ENCODE peak calls at places on chromosomes 2 and 18, in six cellular contexts. Y, W, A, X, M and S are unnamed samples.

GRCh38 chr2:127067620-127068350 is 39.2 kb downstream of the BIN1 start:
- DNase-seq in W (peak), A (no peak), X (peak), Y (peak), M (peak), S (peak)

GRCh38 chr2:31270136-31270535 is 36.2 kb downstream of the EHD3 start:
- DNase-seq in A (no peak), X (no peak), W (no peak), Y (no peak), M (no peak), S (no peak)

GRCh38 chr2:227504700-227505099 is 32.7 kb downstream of the AGFG1 start:
- DNase-seq in Y (no peak), A (no peak), W (no peak), M (no peak), X (no peak), S (no peak)

GRCh38 chr18:49251451-49251850 is 209.0 kb downstream of the DYM start:
- DNase-seq in A (no peak), M (no peak), Y (no peak), X (no peak), W (no peak), S (no peak)

GRCh38 chr2:46942143-46942526 is 26.5 kb upstream of the MCFD2 start:
- DNase-seq in Y (no peak), A (no peak), W (peak), M (peak), X (peak), S (peak)

GRCh38 chr18:73975266-73975665 is 172.4 kb downstream of the FBXO15 start:
- DNase-seq in M (no peak), X (no peak), A (no peak), Y (no peak), W (no peak), S (no peak)

GRCh38 chr2:10448646-10449480 is 736 bp upstream of the ODC1 start:
- DNase-seq in Y (peak), A (peak), W (peak), M (peak), X (no peak), S (peak)

GRCh38 chr18:58103339-58103930 is 59.4 kb downstream of the NEDD4L start:
- DNase-seq in A (no peak), X (no peak), M (no peak), W (no peak), Y (no peak), S (no peak)

GRCh38 chr2:55148269-55148668 is 83.8 kb downstream of the CLHC1 start:
- DNase-seq in X (no peak), Y (no peak), W (no peak), M (no peak), A (no peak), S (no peak)

GRCh38 chr18:14086459-14087231 is 45.6 kb downstream of the ZNF519 start:
- DNase-seq in A (no peak), X (no peak), W (peak), Y (no peak), M (no peak), S (no peak)

GRCh38 chr2:210503622-210504300 is 27.2 kb upstream of the LANCL1 start:
- DNase-seq in W (peak), A (no peak), X (no peak), M (no peak), Y (no peak), S (no peak)

GRCh38 chr18:23143871-23144270 is 8.6 kb downstream of the CABLES1 start:
- DNase-seq in Y (no peak), W (no peak), X (no peak), A (no peak), M (no peak), S (no peak)

GRCh38 chr2:161049571-161049970 is 110.7 kb upstream of the TANK start:
- DNase-seq in M (no peak), W (no peak), Y (no peak), A (no peak), X (no peak), S (no peak)

GRCh38 chr2:31944828-31945571 is 65.8 kb downstream of the MEMO1 start:
- DNase-seq in M (no peak), A (no peak), Y (no peak), X (no peak), W (no peak), S (no peak)

GRCh38 chr2:74564222-74564621 is 9.7 kb downstream of the DOK1 start:
- DNase-seq in M (no peak), W (no peak), X (no peak), A (no peak), Y (no peak), S (no peak)

GRCh38 chr2:217790681-217791392 is 212.0 kb downstream of the TNS1 start:
- DNase-seq in W (no peak), Y (no peak), M (no peak), A (no peak), X (no peak), S (no peak)

GRCh38 chr2:109324859-109325258 is 195.9 kb downstream of the SH3RF3 start:
- DNase-seq in M (peak), Y (peak), X (no peak), W (no peak), A (peak), S (no peak)

GRCh38 chr18:7568426-7568825 is 1.3 kb downstream of the PTPRM start:
- DNase-seq in Y (peak), A (no peak), W (peak), M (peak), X (peak), S (peak)

GRCh38 chr2:189982777-189983394 is 79.6 kb downstream of the MSTN start:
- DNase-seq in M (no peak), W (peak), A (no peak), Y (no peak), X (no peak), S (no peak)

GRCh38 chr18:76452357-76452756 is 42.7 kb downstream of the ZNF516 start:
- DNase-seq in X (no peak), W (no peak), M (no peak), A (no peak), Y (no peak), S (no peak)

GRCh38 chr2:18527822-18528221 is 32.6 kb downstream of the RDH14 start:
- DNase-seq in M (no peak), A (no peak), Y (no peak), X (no peak), W (no peak), S (no peak)

GRCh38 chr18:23540867-23541266 is 37.6 kb downstream of the RMC1 start:
- DNase-seq in A (no peak), W (no peak), M (no peak), X (no peak), Y (no peak), S (no peak)

GRCh38 chr18:45951021-45951714 is 16.0 kb downstream of the EPG5 start:
- DNase-seq in Y (no peak), X (peak), M (no peak), W (no peak), A (no peak), S (no peak)

GRCh38 chr2:128687551-128687945 is 368.9 kb upstream of the HS6ST1 start:
- DNase-seq in X (no peak), W (no peak), M (no peak), A (no peak), Y (no peak), S (no peak)

GRCh38 chr2:43083710-43084698 is 142.4 kb downstream of the ZFP36L2 start:
- DNase-seq in A (no peak), M (no peak), Y (peak), X (no peak), W (peak), S (no peak)

GRCh38 chr2:44836174-44836573 is 105.3 kb upstream of the SIX3 start:
- DNase-seq in W (no peak), X (no peak), A (no peak), Y (no peak), M (no peak), S (no peak)

GRCh38 chr18:26312196-26312595 is 86.0 kb downstream of the TAF4B start:
- DNase-seq in M (no peak), W (peak), X (no peak), A (no peak), Y (no peak), S (no peak)

GRCh38 chr2:224404766-224405165 is 2.9 kb upstream of the FAM124B start:
- DNase-seq in A (no peak), X (no peak), W (no peak), M (no peak), Y (no peak), S (no peak)

GRCh38 chr2:7625392-7626138 is 708.4 kb downstream of the RNF144A start:
- DNase-seq in M (no peak), Y (no peak), X (no peak), A (no peak), W (no peak), S (no peak)

GRCh38 chr2:24651643-24652003 is 141.6 kb downstream of the PTRHD1 start:
- DNase-seq in Y (no peak), A (no peak), M (no peak), W (no peak), X (no peak), S (no peak)

GRCh38 chr18:50644807-50645206 is 84.9 kb downstream of the MAPK4 start:
- DNase-seq in A (no peak), M (no peak), W (peak), Y (no peak), X (no peak), S (no peak)

GRCh38 chr2:182573553-182573952 is 142.5 kb upstream of the DNAJC10 start:
- DNase-seq in A (no peak), X (no peak), M (no peak), Y (no peak), W (no peak), S (no peak)

GRCh38 chr18:62937065-62937464 is 221.7 kb downstream of the PHLPP1 start:
- DNase-seq in Y (no peak), M (no peak), W (no peak), A (no peak), X (no peak), S (no peak)

GRCh38 chr18:62938006-62938405 is 222.7 kb downstream of the PHLPP1 start:
- DNase-seq in X (no peak), Y (no peak), W (no peak), M (no peak), A (no peak), S (no peak)

GRCh38 chr18:62938451-62938850 is 223.1 kb downstream of the PHLPP1 start:
- DNase-seq in M (no peak), X (no peak), A (no peak), Y (no peak), W (no peak), S (no peak)

GRCh38 chr18:62933261-62933887 is 218.0 kb downstream of the PHLPP1 start:
- DNase-seq in W (no peak), A (no peak), X (no peak), M (no peak), Y (no peak), S (no peak)

DNA sequence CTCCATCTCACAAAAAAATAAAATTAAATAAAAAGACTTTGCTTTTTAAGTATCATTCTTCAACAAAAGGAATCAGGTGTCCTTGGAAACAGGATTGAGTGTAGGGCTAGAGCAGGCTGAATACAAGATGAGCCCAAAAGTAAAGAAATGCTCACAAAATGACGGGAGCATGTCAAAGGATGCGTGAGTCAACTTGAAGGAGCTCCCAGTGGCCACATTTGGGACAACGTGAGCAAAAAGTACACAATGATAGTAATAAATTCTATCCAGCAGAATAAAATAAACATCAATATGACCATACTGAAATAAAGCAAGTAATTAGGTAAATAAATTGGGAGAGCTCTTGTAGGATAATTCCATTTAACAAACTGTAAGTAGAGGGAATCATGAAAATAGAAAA is 220.7 kb downstream of the PHLPP1 start:
- DNase-seq in W (no peak), X (no peak), Y (no peak), M (no peak), A (no peak), S (no peak)
- TF ChIP-seq CTCF in W (no peak), X (no peak), Y (no peak), M (no peak), A (no peak), S (no peak)

GRCh38 chr2:85539361-85540130 is 578 bp downstream of the MAT2A start:
- DNase-seq in Y (peak), A (peak), X (peak), W (no peak), M (peak), S (peak)

GRCh38 chr2:85541262-85541661 is 2.3 kb downstream of the MAT2A start:
- DNase-seq in W (no peak), X (no peak), A (no peak), M (no peak), Y (no peak), S (no peak)

GRCh38 chr2:85540131-85540587 is 1.2 kb downstream of the MAT2A start:
- DNase-seq in A (no peak), W (no peak), M (no peak), X (no peak), Y (no peak), S (no peak)

GRCh38 chr2:85542777-85543176 is 3.8 kb downstream of the MAT2A start:
- DNase-seq in M (no peak), Y (no peak), W (no peak), X (no peak), A (no peak), S (no peak)

DNA sequence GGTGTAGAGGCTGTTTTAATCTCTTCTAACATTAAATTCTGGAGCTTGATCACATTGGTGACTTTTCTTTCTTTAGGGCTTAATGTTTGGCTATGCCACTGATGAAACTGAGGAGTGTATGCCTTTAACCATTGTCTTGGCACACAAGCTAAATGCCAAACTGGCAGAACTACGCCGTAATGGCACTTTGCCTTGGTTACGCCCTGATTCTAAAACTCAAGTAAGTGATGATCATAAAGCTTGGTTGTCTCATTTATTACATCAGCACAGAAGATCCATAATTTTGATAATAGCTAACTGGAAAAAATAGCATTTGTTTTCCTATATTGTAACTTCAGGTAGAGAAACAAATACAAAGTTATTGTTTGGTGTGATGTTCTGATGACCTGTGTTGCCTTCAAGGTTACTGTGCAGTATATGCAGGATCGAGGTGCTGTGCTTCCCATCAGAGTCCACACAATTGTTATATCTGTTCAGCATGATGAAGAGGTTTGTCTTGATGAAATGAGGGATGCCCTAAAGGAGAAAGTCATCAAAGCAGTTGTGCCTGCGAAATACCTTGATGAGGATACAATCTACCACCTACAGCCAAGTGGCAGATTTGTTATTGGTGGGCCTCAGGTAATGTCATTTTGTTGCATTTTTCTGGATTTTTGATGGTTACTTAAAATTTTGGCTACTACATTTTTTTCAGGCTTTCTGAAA is 2.9 kb downstream of the MAT2A start:
- DNase-seq in A (no peak), M (peak), X (no peak), Y (no peak), W (no peak), S (no peak)
- H3K27ac ChIP-seq in A (peak), M (peak), X (no peak), Y (peak), W (no peak), S (no peak)

GRCh38 chr2:121699421-121700328 is 37.0 kb downstream of the NIFK start:
- DNase-seq in A (peak), X (peak), M (peak), Y (peak), W (no peak), S (peak)

GRCh38 chr2:121696410-121696930 is 40.2 kb downstream of the NIFK start:
- DNase-seq in Y (no peak), W (no peak), X (no peak), M (no peak), A (no peak), S (no peak)

GRCh38 chr2:121697108-121697631 is 39.5 kb downstream of the NIFK start:
- DNase-seq in X (no peak), W (no peak), Y (no peak), M (no peak), A (no peak), S (no peak)

GRCh38 chr2:121695179-121695451 is 41.6 kb downstream of the NIFK start:
- DNase-seq in W (no peak), X (no peak), A (no peak), M (no peak), Y (no peak), S (no peak)

GRCh38 chr2:121698318-121698930 is 38.3 kb downstream of the NIFK start:
- DNase-seq in Y (no peak), A (no peak), X (no peak), W (no peak), M (no peak), S (no peak)
- TF ChIP-seq CTCF in Y (no peak), A (no peak), X (no peak), W (no peak), M (no peak), S (no peak)

GRCh38 chr2:178108176-178108575 is 4.1 kb upstream of the RBM45 start:
- DNase-seq in W (no peak), M (no peak), X (no peak), Y (no peak), A (no peak), S (peak)

GRCh38 chr2:178105566-178105965 is 6.7 kb upstream of the RBM45 start:
- DNase-seq in W (no peak), X (no peak), M (peak), Y (no peak), A (no peak), S (peak)

GRCh38 chr2:178101321-178102079 is 10.7 kb upstream of the RBM45 start:
- DNase-seq in A (no peak), X (no peak), M (no peak), Y (no peak), W (no peak), S (no peak)

GRCh38 chr2:178109813-178110212 is 2.4 kb upstream of the RBM45 start:
- DNase-seq in X (no peak), W (peak), Y (no peak), M (no peak), A (no peak), S (no peak)

DNA sequence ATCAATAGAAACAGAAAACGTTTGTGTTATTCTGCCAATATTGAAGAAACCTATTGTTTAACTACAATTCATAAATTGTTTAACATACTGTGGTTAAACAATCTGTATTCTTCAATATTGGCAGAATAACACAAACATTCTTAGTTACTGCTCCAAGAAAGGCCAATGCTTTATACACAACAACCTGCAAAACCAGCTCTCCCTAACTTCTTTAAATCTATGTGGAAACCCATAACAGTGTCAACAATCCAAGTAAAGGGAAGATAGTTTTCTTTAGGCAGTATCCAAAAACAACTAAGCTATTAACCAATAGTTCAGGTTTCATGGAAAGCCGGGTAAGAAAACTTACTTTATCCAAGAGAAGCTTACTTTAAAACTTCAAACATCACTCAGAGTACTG is 6.2 kb upstream of the RBM45 start:
- DNase-seq in A (no peak), W (no peak), Y (no peak), X (no peak), M (no peak), S (no peak)
- H3K27ac ChIP-seq in A (no peak), W (no peak), Y (no peak), X (no peak), M (no peak), S (no peak)

DNA sequence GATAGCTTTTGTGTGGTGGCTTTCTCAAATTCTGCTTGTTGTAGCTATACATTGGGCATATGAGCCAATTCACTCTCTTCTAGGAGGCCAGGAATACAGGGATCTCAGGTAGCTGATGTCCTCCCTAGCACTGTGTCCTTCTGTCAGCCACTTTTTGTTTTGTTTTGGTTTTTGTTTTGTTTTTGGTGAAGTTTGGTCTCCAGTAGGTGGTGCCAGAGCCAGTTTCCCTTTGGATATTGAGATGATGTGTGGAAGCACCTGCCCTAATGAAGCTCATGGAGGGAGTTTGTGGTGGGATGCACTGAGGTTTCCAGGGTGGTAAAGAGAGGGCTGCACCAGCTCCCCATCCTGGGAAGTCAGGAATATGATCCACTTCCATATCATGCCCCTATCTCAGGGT is 100.5 kb upstream of the VWC2L start:
- DNase-seq in A (no peak), Y (no peak), X (no peak), M (no peak), W (peak), S (no peak)
- TF ChIP-seq CTCF in A (no peak), Y (peak), X (peak), M (no peak), W (peak), S (no peak)